ENCODE peak calls at places on chromosomes 6 and 20, in ten cellular contexts. Y is stimulated activated naive B cell treated with anti-CD40 and anti-IgM and Interleukin-4, amounts not matched to agents 10 μg/mL and 1 μg/mL and 100 μg/mL, for 72 hours; Z is GM18507; M is pons; B is Daoy; C is NCI-H460; V is NCI-H187 treated with DMSO at 0.1 percent for 48 hours; R is breast epithelium; F is NCI-H345; W is neuronal stem cell. K is an unnamed sample.

GRCh38 chr20:52312131-52312729 is 120.7 kb upstream of the ZFP64 start:
- DNase-seq in Y (peak), Z (peak), M (peak), B (peak), C (peak), V (no peak), R (no peak), F (peak), W (peak), K (peak)

GRCh38 chr6:111121789-111122350 is 34.6 kb downstream of the SLC16A10 start:
- DNase-seq in Y (no peak), Z (no peak), M (no peak), B (no peak), C (no peak), V (no peak), R (no peak), F (no peak), W (no peak), K (no peak)

GRCh38 chr6:122289721-122290501 is 109.5 kb upstream of the HSF2 start:
- DNase-seq in Y (no peak), Z (no peak), M (peak), B (peak), C (no peak), V (no peak), R (no peak), F (peak), W (no peak), K (peak)

GRCh38 chr20:38434310-38434741 is 802 bp downstream of the SNHG17 start:
- DNase-seq in Y (peak), Z (no peak), M (no peak), B (no peak), C (no peak), V (no peak), R (no peak), F (no peak), W (no peak), K (no peak)

GRCh38 chr6:137202078-137202477 is 17.1 kb downstream of the IFNGR1 start:
- DNase-seq in Y (no peak), Z (no peak), M (peak), B (no peak), C (no peak), V (no peak), R (no peak), F (no peak), W (no peak), K (no peak)

GRCh38 chr20:57135875-57136274 is 130.6 kb downstream of the BMP7 start:
- DNase-seq in Y (no peak), Z (no peak), M (no peak), B (peak), C (no peak), V (no peak), R (no peak), F (no peak), W (no peak), K (no peak)

GRCh38 chr6:131015630-131016263 is 47.3 kb downstream of the EPB41L2 start:
- DNase-seq in Y (no peak), Z (no peak), M (peak), B (no peak), C (no peak), V (no peak), R (no peak), F (no peak), W (no peak), K (no peak)

GRCh38 chr6:134324766-134325165 is 6.9 kb upstream of the SGK1 start:
- DNase-seq in Y (no peak), Z (no peak), M (no peak), B (no peak), C (no peak), V (no peak), R (no peak), F (no peak), W (no peak), K (no peak)

GRCh38 chr6:119077643-119078448 is 618 bp downstream of the FAM184A start:
- DNase-seq in Y (no peak), Z (no peak), M (peak), B (peak), C (no peak), V (no peak), R (peak), F (peak), W (no peak), K (no peak)

GRCh38 chr6:51968265-51968664 is 119.1 kb downstream of the PKHD1 start:
- DNase-seq in Y (no peak), Z (no peak), M (no peak), B (no peak), C (no peak), V (no peak), R (no peak), F (no peak), W (no peak), K (no peak)

GRCh38 chr6:106199998-106200397 is 113.9 kb downstream of the PRDM1 start:
- DNase-seq in Y (no peak), Z (no peak), M (no peak), B (peak), C (no peak), V (no peak), R (no peak), F (no peak), W (no peak), K (no peak)

K was measured in Caki2.